ENCODE peak calls at places on chromosomes 5 and 9, in four cellular contexts. I is A549, R is uterus, O is body of pancreas. K is an unnamed sample. For H3K4me1, the result is how much of the 10 kb centered on the place peaks cover.

GRCh38 chr5:83256091-83256775 is 178.9 kb downstream of the XRCC4 start:
- DNase-seq in R (no peak), I (no peak), O (no peak), K (no peak)

GRCh38 chr9:117548556-117548955 is 133.7 kb upstream of the ASTN2 start:
- DNase-seq in R (no peak), I (no peak), O (no peak), K (no peak)

GRCh38 chr5:160352308-160352707 is 18.1 kb downstream of the C1QTNF2 start:
- DNase-seq in O (no peak), R (no peak), I (no peak), K (no peak)

GRCh38 chr5:179820127-179820482 is 600 bp upstream of the SQSTM1 start:
- DNase-seq in I (no peak), O (no peak), R (no peak), K (no peak)

GRCh38 chr5:110757118-110757729 is 18.4 kb downstream of the SLC25A46 start:
- DNase-seq in I (no peak), R (no peak), O (peak), K (no peak)

GRCh38 chr9:112570731-112571167 is 84.1 kb downstream of the KIAA1958 start:
- DNase-seq in R (no peak), O (peak), I (no peak), K (no peak)

GRCh38 chr9:32866292-32866691 is 83.0 kb downstream of the TMEM215 start:
- DNase-seq in I (no peak), R (no peak), O (peak), K (no peak)

GRCh38 chr5:168468836-168469235 is 17.4 kb upstream of the RARS1 start:
- DNase-seq in R (no peak), I (no peak), O (no peak), K (no peak)

GRCh38 chr5:143635146-143635752 is 176.7 kb upstream of the HMHB1 start:
- DNase-seq in R (no peak), O (no peak), I (peak), K (no peak)

GRCh38 chr5:161373345-161373707 is 173.2 kb downstream of the GABRB2 start:
- DNase-seq in I (no peak), R (no peak), O (no peak), K (no peak)

GRCh38 chr5:54905942-54906537 is 79.4 kb downstream of the ESM1 start:
- DNase-seq in O (peak), R (peak), I (peak), K (no peak)

GRCh38 chr9:87498046-87498815 is 564 bp downstream of the DAPK1 start:
- DNase-seq in O (peak), I (peak), R (peak), K (no peak)

GRCh38 chr5:135048286-135048685 is 14.3 kb upstream of the PITX1 start:
- DNase-seq in I (no peak), R (no peak), O (no peak), K (no peak)

GRCh38 chr9:136943291-136944093 is 1.0 kb downstream of the FBXW5 start:
- DNase-seq in O (no peak), I (peak), R (no peak), K (no peak)

GRCh38 chr5:170302729-170303501 is 5.3 kb upstream of the LCP2 start:
- DNase-seq in O (peak), R (peak), I (no peak), K (no peak)

GRCh38 chr9:34377402-34377741 is 674 bp upstream of the MYORG start:
- DNase-seq in R (no peak), O (peak), I (peak), K (no peak)

GRCh38 chr5:158165647-158166046 is 306.7 kb upstream of the CLINT1 start:
- DNase-seq in R (no peak), I (no peak), O (no peak), K (no peak)

GRCh38 chr5:101942321-101942882 is 353.7 kb downstream of the SLCO4C1 start:
- DNase-seq in I (no peak), O (peak), R (no peak), K (no peak)

GRCh38 chr5:81688215-81688614 is 62.7 kb downstream of the SSBP2 start:
- DNase-seq in I (no peak), O (no peak), R (no peak), K (no peak)

GRCh38 chr5:163564321-163564924 is 59.0 kb downstream of the MAT2B start:
- DNase-seq in O (peak), R (peak), I (peak), K (no peak)

GRCh38 chr9:112925058-112925641 is 34.5 kb upstream of the SLC46A2 start:
- DNase-seq in R (no peak), O (peak), I (peak), K (no peak)

GRCh38 chr9:13274901-13275641 is 4.4 kb downstream of the MPDZ start:
- DNase-seq in O (no peak), R (no peak), I (no peak), K (no peak)

GRCh38 chr9:94869415-94869838 is 142.9 kb downstream of the AOPEP start:
- DNase-seq in O (no peak), R (no peak), I (no peak), K (no peak)
- H3K4me1 ChIP-seq in O (under half), R (under half), I (half or more), K (under half)

GRCh38 chr9:130837002-130837511 is 2.0 kb downstream of the ABL1 start:
- DNase-seq in I (peak), O (no peak), R (no peak), K (no peak)
- H3K4me1 ChIP-seq in I (under half), O (under half), R (under half), K (half or more)

GRCh38 chr9:95462419-95463121 is 54.2 kb downstream of the PTCH1 start:
- DNase-seq in O (peak), I (no peak), R (peak), K (no peak)

GRCh38 chr9:95459867-95460626 is 56.7 kb downstream of the PTCH1 start:
- DNase-seq in O (no peak), I (no peak), R (no peak), K (no peak)

GRCh38 chr9:95463145-95464060 is 53.4 kb downstream of the PTCH1 start:
- DNase-seq in O (no peak), R (no peak), I (no peak), K (no peak)

GRCh38 chr9:95460627-95461164 is 56.1 kb downstream of the PTCH1 start:
- DNase-seq in I (no peak), R (no peak), O (no peak), K (no peak)

DNA sequence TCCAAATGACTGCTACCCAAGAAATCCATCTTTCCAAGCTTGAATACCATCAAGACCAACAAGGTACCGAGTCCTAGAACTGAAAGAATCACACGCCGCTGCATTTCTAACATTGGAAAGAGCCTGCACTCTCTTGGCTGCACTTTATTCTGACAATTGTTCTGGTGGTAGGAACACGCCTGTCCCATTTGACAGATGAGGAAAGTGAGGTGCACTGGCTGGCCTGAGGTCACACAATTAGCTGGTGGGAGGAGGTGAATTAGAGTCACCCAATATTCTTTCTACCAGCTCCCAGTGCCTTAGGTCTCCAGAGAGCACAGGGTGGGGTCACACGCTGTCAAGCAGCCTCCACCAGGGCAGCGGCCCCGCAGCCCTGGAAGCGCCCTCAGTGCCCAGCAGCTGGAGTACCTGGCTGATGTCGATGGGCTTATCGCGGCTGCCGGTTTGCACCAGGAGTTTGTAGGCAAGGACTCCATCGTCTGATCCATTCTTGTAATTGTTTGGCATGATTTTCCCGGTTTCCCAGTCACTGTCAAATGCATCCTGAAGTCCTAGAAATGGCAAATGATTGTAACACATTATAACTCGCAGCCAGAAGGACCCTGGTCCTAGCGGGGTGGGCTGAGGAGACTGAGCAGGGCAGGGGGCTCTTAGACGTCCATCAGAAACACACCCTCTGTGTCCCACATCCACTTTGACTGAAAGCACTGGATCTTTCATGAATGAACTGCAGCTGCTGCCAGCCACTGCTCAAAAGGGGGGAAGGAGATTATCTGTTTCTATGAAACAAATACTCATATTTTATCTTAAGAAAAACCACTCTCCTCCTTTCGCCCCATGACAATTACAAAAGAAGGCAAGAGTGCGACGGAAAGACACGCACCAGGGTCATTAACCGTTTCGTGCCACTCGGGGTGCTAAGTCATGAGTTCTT is 55.1 kb downstream of the PTCH1 start:
- DNase-seq in R (no peak), I (no peak), O (no peak), K (no peak)
- H3K4me1 ChIP-seq in R (under half), I (under half), O (under half), K (under half)

GRCh38 chr9:115111854-115112253 is 6.1 kb downstream of the TNC start:
- DNase-seq in I (no peak), O (no peak), R (no peak), K (no peak)

GRCh38 chr9:115106001-115106400 is 12.0 kb downstream of the TNC start:
- DNase-seq in I (peak), R (no peak), O (no peak), K (no peak)

GRCh38 chr9:115107701-115108100 is 10.3 kb downstream of the TNC start:
- DNase-seq in I (no peak), R (no peak), O (peak), K (no peak)

GRCh38 chr9:115106642-115107041 is 11.3 kb downstream of the TNC start:
- DNase-seq in O (no peak), I (no peak), R (no peak), K (no peak)

DNA sequence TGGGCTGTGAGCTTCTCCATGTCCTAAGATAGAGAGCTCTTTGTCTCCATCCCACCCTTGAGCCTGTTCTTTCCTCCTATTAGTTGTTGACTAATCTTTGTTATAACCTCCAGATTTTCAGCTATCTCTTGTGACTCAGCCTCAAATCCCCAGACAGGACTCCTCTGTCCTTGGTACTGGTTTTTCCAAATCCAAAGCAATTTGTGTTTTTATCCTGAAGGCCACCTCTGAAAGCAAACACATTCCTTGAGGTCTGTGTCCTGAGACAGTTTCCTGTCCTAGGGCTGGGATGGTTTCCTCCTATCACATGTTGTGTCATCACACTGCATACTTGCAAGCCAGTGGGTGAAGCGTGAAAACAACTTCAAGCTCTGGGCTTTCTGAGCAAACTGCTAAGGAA is 8.5 kb downstream of the TNC start:
- DNase-seq in R (no peak), I (no peak), O (no peak), K (no peak)
- H3K4me1 ChIP-seq in R (under half), I (under half), O (under half), K (under half)

GRCh38 chr9:91954841-91955471 is 4.9 kb upstream of the ROR2 start:
- DNase-seq in R (peak), O (peak), I (peak), K (no peak)

GRCh38 chr9:91949293-91949945 is 609 bp downstream of the ROR2 start:
- DNase-seq in R (no peak), I (no peak), O (no peak), K (no peak)

GRCh38 chr9:91949946-91950664 is at the start of gene ROR2:
- DNase-seq in I (peak), O (peak), R (peak), K (no peak)

GRCh38 chr9:91953723-91954122 is 3.7 kb upstream of the ROR2 start:
- DNase-seq in R (no peak), I (no peak), O (no peak), K (no peak)

DNA sequence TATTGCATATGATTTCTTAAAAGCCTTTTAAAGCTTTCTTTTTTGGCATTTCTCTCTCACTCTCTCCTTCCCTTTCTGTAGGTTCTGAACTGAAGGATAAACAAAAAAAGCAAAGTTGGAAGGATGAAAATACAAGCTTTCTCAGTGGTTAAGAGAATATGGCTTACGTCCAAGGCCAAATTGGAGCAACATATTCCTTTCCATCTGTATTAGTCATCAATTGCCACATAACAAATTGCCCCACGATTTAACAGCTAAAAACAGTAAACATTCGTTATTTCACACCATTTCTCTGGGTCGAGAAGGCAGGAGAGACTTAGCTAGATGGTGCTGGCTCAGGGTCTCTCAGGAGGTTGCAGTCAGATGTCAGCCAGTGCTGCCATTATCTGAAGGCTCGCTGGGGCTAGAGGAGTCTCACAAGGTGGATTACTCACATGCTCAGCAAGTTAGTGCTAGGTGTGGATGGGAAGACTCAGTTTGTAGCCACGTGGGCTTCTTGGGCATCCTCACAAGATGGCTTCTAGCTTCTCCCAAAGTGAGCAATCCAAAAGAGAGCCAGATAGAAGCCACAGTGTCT is 2.0 kb upstream of the ROR2 start:
- DNase-seq in O (no peak), I (no peak), R (no peak), K (no peak)
- H3K4me1 ChIP-seq in O (under half), I (under half), R (under half), K (under half)

K was measured in thoracic aorta.